ENCODE peak calls at places on chromosomes 4 and X, in ten cellular contexts. Q is upper lobe of right lung; L is K562; B is fibroblast of mammary gland; T is BE2C; M is endothelial cell of umbilical vein; Z is brain microvascular endothelial cell; R is sigmoid colon; F is left ventricle myocardium inferior; P is activated CD8-positive, alpha-beta T cell treated with anti-CD3 and anti-CD28 coated beads for 36 hours. S is an unnamed sample.
A peak's percentile ranks its signal among the peaks of the same experiment; 100 is the strongest.

GRCh38 chr4:168383510-168383909 is 65.0 kb upstream of the DDX60 start:
- DNase-seq in Q (no peak), R (no peak), T (no peak), P (no peak), M (no peak), F (no peak), B (no peak), Z (no peak), L (no peak), S (no peak)

GRCh38 chr4:15368906-15369305 is 58.9 kb upstream of the C1QTNF7 start:
- DNase-seq in Z (peak; percentile 13), Q (no peak), T (no peak), P (no peak), B (peak; percentile 70), F (no peak), R (no peak), M (no peak), L (no peak), S (no peak)

GRCh38 chrX:97401154-97401553 is 517.4 kb downstream of the RPA4 start:
- DNase-seq in P (peak; percentile 18), B (peak; percentile 50), R (no peak), T (no peak), M (no peak), Z (no peak), F (no peak), Q (no peak), L (no peak), S (no peak)

GRCh38 chr4:65658117-65658516 is 12.2 kb downstream of the EPHA5 start:
- DNase-seq in Z (no peak), Q (no peak), B (no peak), M (no peak), T (no peak), P (no peak), R (no peak), F (no peak), L (no peak), S (no peak)

GRCh38 chr4:10180927-10181744 is 64.5 kb upstream of the WDR1 start:
- DNase-seq in M (peak; percentile 55), B (peak; percentile 44), R (no peak), T (no peak), F (no peak), P (peak; percentile 61), Q (no peak), L (peak; percentile 91), Z (peak; percentile 83), S (no peak)

GRCh38 chr4:101643201-101643600 is 147.3 kb upstream of the BANK1 start:
- DNase-seq in R (no peak), L (no peak), P (no peak), Q (no peak), M (no peak), F (no peak), Z (no peak), B (peak; percentile 19), T (no peak), S (no peak)

GRCh38 chr4:156766846-156767245 is 204.8 kb downstream of the PDGFC start:
- DNase-seq in T (no peak), L (no peak), Q (no peak), Z (no peak), R (no peak), M (no peak), B (peak; percentile 60), F (no peak), P (no peak), S (no peak)

GRCh38 chrX:112636951-112637541 is 42.7 kb downstream of the LHFPL1 start:
- DNase-seq in L (no peak), M (no peak), T (no peak), R (no peak), Q (no peak), F (no peak), B (peak; percentile 61), Z (peak; percentile 63), P (no peak), S (no peak)

GRCh38 chrX:18377802-18378201 is 23.3 kb upstream of the SCML2 start:
- DNase-seq in B (peak; percentile 20), Z (no peak), L (peak; percentile 24), T (peak; percentile 36), P (peak; percentile 29), F (no peak), Q (no peak), M (peak; percentile 5), R (no peak), S (no peak)
- TF ChIP-seq CTCF in B (peak; percentile 55), Z (peak; percentile 63), L (peak; percentile 69), T (peak; percentile 69), P (peak; percentile 64), F (peak; percentile 50), Q (peak; percentile 47), M (peak; percentile 36), R (peak; percentile 17), S (peak; percentile 63)

GRCh38 chrX:53458082-53458481 is 23.9 kb upstream of the HSD17B10 start:
- DNase-seq in T (no peak), P (no peak), L (no peak), M (no peak), F (no peak), Q (no peak), Z (no peak), B (peak; percentile 49), R (no peak), S (no peak)
- TF ChIP-seq CTCF in T (peak; percentile 13), P (no peak), L (peak; percentile 40), M (no peak), F (no peak), Q (no peak), Z (peak; percentile 27), B (peak; percentile 44), R (no peak), S (peak; percentile 16)

GRCh38 chrX:44203791-44204190 is 139.7 kb downstream of the EFHC2 start:
- DNase-seq in F (no peak), L (no peak), T (no peak), B (no peak), M (no peak), Q (no peak), Z (no peak), R (no peak), P (no peak), S (no peak)
- TF ChIP-seq CTCF in F (no peak), L (no peak), T (no peak), B (no peak), M (no peak), Q (no peak), Z (no peak), R (no peak), P (no peak), S (no peak)

GRCh38 chr4:55784747-55785146 is 34.8 kb upstream of the EXOC1L start:
- DNase-seq in R (no peak), T (no peak), M (no peak), L (no peak), B (no peak), Z (no peak), F (no peak), Q (no peak), P (no peak), S (no peak)
- TF ChIP-seq CTCF in R (no peak), T (no peak), M (no peak), L (no peak), B (no peak), Z (no peak), F (no peak), Q (no peak), P (no peak), S (no peak)

GRCh38 chrX:118740276-118740889 is 13.0 kb downstream of the IL13RA1 start:
- DNase-seq in T (no peak), P (no peak), L (no peak), B (no peak), M (no peak), R (no peak), F (no peak), Z (no peak), Q (no peak), S (no peak)

GRCh38 chrX:118742176-118742575 is 14.8 kb downstream of the IL13RA1 start:
- DNase-seq in F (no peak), L (no peak), M (no peak), Z (no peak), R (no peak), P (no peak), B (no peak), T (no peak), Q (no peak), S (no peak)

GRCh38 chrX:118739577-118739976 is 12.2 kb downstream of the IL13RA1 start:
- DNase-seq in M (no peak), R (no peak), F (no peak), B (no peak), T (no peak), L (no peak), Q (no peak), Z (no peak), P (no peak), S (no peak)

GRCh38 chrX:118745570-118745969 is 18.2 kb downstream of the IL13RA1 start:
- DNase-seq in M (no peak), B (peak; percentile 57), L (no peak), R (no peak), Z (no peak), T (no peak), Q (no peak), P (no peak), F (no peak), S (no peak)
- TF ChIP-seq CTCF in M (no peak), B (no peak), L (no peak), R (no peak), Z (no peak), T (no peak), Q (no peak), P (no peak), F (no peak), S (no peak)

GRCh38 chr4:5399790-5400421 is 308.5 kb downstream of the EVC2 start:
- DNase-seq in R (no peak), F (no peak), T (peak; percentile 52), M (peak; percentile 25), Q (no peak), Z (peak; percentile 18), B (peak; percentile 6), P (no peak), L (peak; percentile 65), S (no peak)
- TF ChIP-seq CTCF in R (no peak), F (peak; percentile 67), T (peak; percentile 87), M (peak; percentile 74), Q (peak; percentile 55), Z (peak; percentile 93), B (peak; percentile 55), P (peak; percentile 35), L (peak; percentile 56), S (peak; percentile 84)

DNA sequence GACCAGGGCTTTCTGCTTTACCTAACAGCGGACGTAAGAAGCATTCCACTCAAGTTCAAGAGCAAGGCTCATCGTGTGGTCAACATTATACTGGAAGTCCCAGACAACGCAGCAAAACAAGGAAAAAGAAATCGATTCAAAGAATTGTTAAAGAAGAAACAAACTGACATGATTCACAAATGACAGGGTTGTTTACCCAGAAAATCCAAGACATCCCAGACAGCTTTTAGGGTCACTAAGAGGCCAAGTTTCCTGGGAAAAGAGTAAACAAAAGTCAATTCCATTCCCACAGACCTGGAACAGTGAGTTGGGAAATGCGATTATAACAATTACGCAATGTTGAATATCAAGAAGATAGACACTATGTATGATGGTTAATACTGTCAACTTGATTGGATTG is 21.5 kb upstream of the HTRA3 start:
- DNase-seq in F (no peak), B (peak; percentile 62), R (no peak), Z (peak; percentile 18), T (no peak), M (peak; percentile 43), Q (no peak), P (no peak), L (no peak), S (no peak)
- TF ChIP-seq CTCF in F (no peak), B (no peak), R (no peak), Z (no peak), T (no peak), M (no peak), Q (no peak), P (no peak), L (no peak), S (no peak)